ENCODE peak calls at places on chromosomes 2 and 18, in six cellular contexts. J is D341Med, O is thoracic aorta, S is GM06990, Y is ACHN, H is stomach. B is an unnamed sample.

GRCh38 chr2:27990030-27990590 is 99.6 kb downstream of the BABAM2 start:
- DNase-seq in J (no peak), S (no peak), H (no peak), Y (peak), O (no peak), B (no peak)

GRCh38 chr2:241815477-241816430 is 6.8 kb downstream of the NEU4 start:
- DNase-seq in O (no peak), S (no peak), H (no peak), J (peak), Y (no peak), B (no peak)

GRCh38 chr2:209753020-209753419 is 18.6 kb upstream of the UNC80 start:
- DNase-seq in Y (no peak), S (no peak), O (no peak), H (no peak), J (no peak), B (no peak)

GRCh38 chr2:209830722-209831465 is 59.3 kb downstream of the UNC80 start:
- DNase-seq in Y (no peak), J (no peak), H (no peak), S (no peak), O (no peak), B (no peak)

GRCh38 chr18:9743200-9744016 is 35.3 kb downstream of the RAB31 start:
- DNase-seq in Y (peak), H (peak), O (peak), J (no peak), S (no peak), B (no peak)

GRCh38 chr2:31704561-31705212 is 123.9 kb upstream of the SRD5A2 start:
- DNase-seq in Y (no peak), S (no peak), O (no peak), H (peak), J (no peak), B (no peak)

GRCh38 chr2:62208758-62209114 is 12.8 kb downstream of the B3GNT2 start:
- DNase-seq in O (no peak), Y (no peak), J (no peak), H (no peak), S (no peak), B (no peak)

GRCh38 chr18:67710639-67711038 is 194.1 kb upstream of the DSEL start:
- DNase-seq in Y (peak), H (no peak), J (no peak), O (no peak), S (no peak), B (no peak)

GRCh38 chr18:55841314-55841713 is 253.3 kb upstream of the TCF4 start:
- DNase-seq in J (no peak), Y (no peak), H (no peak), O (no peak), S (no peak), B (no peak)

GRCh38 chr2:241931976-241932894 is 62.7 kb downstream of the RTP5 start:
- DNase-seq in S (no peak), O (no peak), Y (no peak), J (no peak), H (peak), B (no peak)

GRCh38 chr2:129619471-129619870 is 360.0 kb upstream of the RAB6C start:
- DNase-seq in S (no peak), O (no peak), H (no peak), Y (no peak), J (no peak), B (no peak)

GRCh38 chr2:133139847-133140533 is 428.3 kb downstream of the NCKAP5 start:
- DNase-seq in H (no peak), S (no peak), J (no peak), Y (no peak), O (no peak), B (no peak)

GRCh38 chr18:9808190-9808529 is 77.6 kb upstream of the TXNDC2 start:
- DNase-seq in H (no peak), J (no peak), Y (no peak), S (no peak), O (no peak), B (no peak)

GRCh38 chr2:216590780-216591179 is 42.4 kb upstream of the IGFBP2 start:
- DNase-seq in H (no peak), Y (no peak), O (no peak), J (no peak), S (no peak), B (no peak)

GRCh38 chr18:35051978-35052377 is 10.8 kb downstream of the MAPRE2 start:
- DNase-seq in O (no peak), J (no peak), H (no peak), S (no peak), Y (no peak), B (no peak)